ENCODE peak calls at places on chromosomes 2 and 18, in seven cellular contexts. P is pancreas; B is NT2/D1; J is CD8-positive, alpha-beta T cell; R is transverse colon; W is effector memory CD4-positive, alpha-beta T cell; S is uterus. T is an unnamed sample.

GRCh38 chr2:65121-65520 is 18.8 kb upstream of the FAM110C start:
- DNase-seq in R (no peak), B (no peak), S (no peak), W (no peak), P (no peak), J (no peak), T (no peak)

GRCh38 chr2:157620956-157621355 is 7.7 kb downstream of the ACVR1C start:
- DNase-seq in P (no peak), B (no peak), S (no peak), J (no peak), R (no peak), W (no peak), T (no peak)

GRCh38 chr2:20444993-20445910 is 1.6 kb upstream of the RHOB start:
- DNase-seq in W (no peak), S (no peak), P (no peak), R (peak; percentile 8), J (no peak), B (no peak), T (no peak)

GRCh38 chr2:196170202-196170680 is 1.1 kb downstream of the STK17B start:
- DNase-seq in R (peak; percentile 56), B (no peak), P (peak; percentile 28), W (no peak), J (no peak), S (no peak), T (peak; percentile 18)

GRCh38 chr2:10447300-10448207 is 573 bp downstream of the ODC1 start:
- DNase-seq in P (peak; percentile 77), W (no peak), R (peak; percentile 69), J (no peak), S (no peak), B (peak; percentile 30), T (no peak)

GRCh38 chr18:31977270-31977872 is 34.4 kb upstream of the TRAPPC8 start:
- DNase-seq in W (no peak), P (peak; percentile 37), S (no peak), B (peak; percentile 55), J (no peak), R (peak; percentile 18), T (peak; percentile 21)

GRCh38 chr2:208101716-208102631 is 22.4 kb downstream of the CRYGD start:
- DNase-seq in B (no peak), W (no peak), P (no peak), R (no peak), S (no peak), J (no peak), T (no peak)

GRCh38 chr2:19670303-19670702 is 231.5 kb downstream of the TTC32 start:
- DNase-seq in W (no peak), S (no peak), J (no peak), P (no peak), R (no peak), B (no peak), T (no peak)

GRCh38 chr18:64094210-64094609 is 54.7 kb downstream of the LINC00305 start:
- DNase-seq in W (no peak), S (no peak), R (no peak), B (no peak), P (no peak), J (no peak), T (no peak)

GRCh38 chr2:46805401-46805951 is 110.1 kb downstream of the MCFD2 start:
- DNase-seq in P (no peak), B (no peak), W (no peak), J (no peak), S (no peak), R (no peak), T (no peak)

GRCh38 chr2:219175928-219176817 is 552 bp downstream of the CNPPD1 start:
- DNase-seq in W (no peak), R (peak; percentile 74), S (no peak), J (no peak), P (no peak), B (no peak), T (peak; percentile 36)

GRCh38 chr2:138275881-138276280 is 225.7 kb upstream of the SPOPL start:
- DNase-seq in R (no peak), P (no peak), J (no peak), B (no peak), S (no peak), W (no peak), T (no peak)

GRCh38 chr2:207217442-207217841 is 51.7 kb upstream of the KLF7 start:
- DNase-seq in J (no peak), P (no peak), S (no peak), R (no peak), B (no peak), W (no peak), T (no peak)

GRCh38 chr18:34659579-34660517 is 50.2 kb upstream of the DTNA start:
- DNase-seq in P (peak; percentile 91), R (peak; percentile 73), W (no peak), S (peak; percentile 79), B (peak; percentile 74), J (no peak), T (no peak)

GRCh38 chr2:14899621-14900414 is 267.3 kb downstream of the LRATD1 start:
- DNase-seq in J (no peak), R (no peak), B (no peak), P (peak; percentile 53), W (no peak), S (no peak), T (no peak)

GRCh38 chr18:43531438-43531837 is 254.1 kb upstream of the SYT4 start:
- DNase-seq in R (no peak), S (no peak), W (no peak), B (no peak), P (no peak), J (no peak), T (no peak)

GRCh38 chr2:104872866-104873688 is 19.2 kb downstream of the POU3F3 start:
- DNase-seq in J (no peak), S (no peak), R (peak; percentile 70), P (peak; percentile 71), B (no peak), W (no peak), T (no peak)

GRCh38 chr2:71669628-71670429 is 216.5 kb downstream of the DYSF start:
- DNase-seq in B (no peak), S (no peak), W (no peak), R (no peak), P (no peak), J (no peak), T (no peak)

GRCh38 chr18:37322497-37323035 is 243.0 kb downstream of the CELF4 start:
- DNase-seq in B (peak; percentile 35), J (no peak), S (peak; percentile 24), P (peak; percentile 45), W (no peak), R (peak; percentile 17), T (no peak)

GRCh38 chr18:2787225-2787624 is 59.6 kb upstream of the EMILIN2 start:
- DNase-seq in B (no peak), W (no peak), P (no peak), R (no peak), J (no peak), S (no peak), T (no peak)

GRCh38 chr2:144431384-144431783 is 88.5 kb downstream of the ZEB2 start:
- DNase-seq in S (no peak), J (no peak), R (no peak), P (no peak), W (no peak), B (peak; percentile 42), T (no peak)

GRCh38 chr2:120317916-120318315 is 28.0 kb upstream of the INHBB start:
- DNase-seq in S (no peak), W (no peak), J (no peak), B (no peak), R (no peak), P (no peak), T (no peak)

GRCh38 chr2:31344447-31344846 is 70.1 kb downstream of the XDH start:
- DNase-seq in J (no peak), B (no peak), P (no peak), R (no peak), S (no peak), W (no peak), T (no peak)

GRCh38 chr2:65073879-65074565 is 17.8 kb downstream of the CEP68 start:
- DNase-seq in J (no peak), P (no peak), W (no peak), S (no peak), B (no peak), R (no peak), T (no peak)

GRCh38 chr2:65070856-65071255 is 14.6 kb downstream of the CEP68 start:
- DNase-seq in R (no peak), S (no peak), P (no peak), J (no peak), B (no peak), W (no peak), T (no peak)

GRCh38 chr2:65070172-65070830 is 14.1 kb downstream of the CEP68 start:
- DNase-seq in B (no peak), W (no peak), S (no peak), J (no peak), R (peak; percentile 64), P (peak; percentile 15), T (no peak)

GRCh38 chr2:65071499-65072180 is 15.4 kb downstream of the CEP68 start:
- DNase-seq in R (no peak), B (no peak), P (peak; percentile 61), S (no peak), J (no peak), W (no peak), T (no peak)

GRCh38 chr2:65072181-65072970 is 16.2 kb downstream of the CEP68 start:
- DNase-seq in R (no peak), W (no peak), P (no peak), J (no peak), S (no peak), B (no peak), T (no peak)
- H3K9me3 ChIP-seq in R (no peaks in the 10 kb centered on the region), W (no peaks in the 10 kb centered on the region), P (no peaks in the 10 kb centered on the region), J (no peaks in the 10 kb centered on the region), S (no peaks in the 10 kb centered on the region), B (no peaks in the 10 kb centered on the region), T (no peaks in the 10 kb centered on the region)

DNA sequence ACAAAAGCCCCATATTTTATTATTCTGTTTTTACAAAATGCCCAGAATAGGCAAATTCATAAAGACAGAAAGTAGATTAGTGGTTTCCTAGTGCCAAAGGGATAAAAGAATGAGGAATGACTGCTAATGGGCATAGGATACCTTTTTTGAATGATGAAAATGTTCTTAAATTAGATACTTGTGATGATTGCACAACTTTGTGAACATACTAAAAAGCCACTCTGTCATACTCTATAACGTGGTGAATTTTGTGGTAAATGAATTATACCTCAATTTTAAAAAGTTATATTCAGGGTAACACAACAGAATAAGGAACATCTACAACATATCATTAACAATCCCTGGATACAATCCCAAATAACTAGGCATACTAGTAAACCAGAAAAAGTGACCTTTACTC is 9.1 kb upstream of the FBLN7 start:
- DNase-seq in S (no peak), W (no peak), B (no peak), P (no peak), R (no peak), J (no peak), T (no peak)
- H3K9me3 ChIP-seq in S (no peaks in the 10 kb centered on the region), W (peaks cover 3% of the 10 kb centered on the region), B (peaks cover 20% of the 10 kb centered on the region), P (no peaks in the 10 kb centered on the region), R (no peaks in the 10 kb centered on the region), J (no peaks in the 10 kb centered on the region), T (no peaks in the 10 kb centered on the region)

DNA sequence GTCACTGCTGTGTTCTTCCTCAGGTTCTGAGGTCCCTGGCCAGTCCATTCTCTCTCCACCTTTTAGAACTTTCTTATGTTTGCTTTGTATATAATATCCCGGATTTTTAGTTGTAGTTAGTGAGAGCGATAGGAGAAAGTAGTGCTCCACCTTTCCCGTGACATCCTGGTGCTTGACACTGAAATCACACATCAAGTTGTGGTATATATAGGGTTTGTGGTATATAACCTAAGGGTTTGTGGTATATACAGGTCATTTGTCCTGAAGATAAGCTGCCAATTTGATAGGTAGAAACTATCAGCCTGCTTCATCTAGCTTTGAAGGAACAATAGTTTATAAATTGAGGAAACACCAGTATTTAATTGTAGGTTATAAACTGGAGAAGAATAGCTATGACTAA is 13.1 kb downstream of the ZNF892 start:
- DNase-seq in W (no peak), B (no peak), J (no peak), P (no peak), S (no peak), R (no peak), T (no peak)
- H3K9me3 ChIP-seq in W (peaks cover 50% of the 10 kb centered on the region), B (peaks cover 98% of the 10 kb centered on the region), J (peaks cover 43% of the 10 kb centered on the region), P (peaks cover 4% of the 10 kb centered on the region), S (no peaks in the 10 kb centered on the region), R (peaks cover 88% of the 10 kb centered on the region), T (peaks cover 40% of the 10 kb centered on the region)

GRCh38 chr18:78571831-78572347 is 407.7 kb upstream of the SALL3 start:
- DNase-seq in R (no peak), W (no peak), S (no peak), J (no peak), P (no peak), B (no peak), T (no peak)
- H3K9me3 ChIP-seq in R (peaks cover 13% of the 10 kb centered on the region), W (peaks cover 5% of the 10 kb centered on the region), S (no peaks in the 10 kb centered on the region), J (no peaks in the 10 kb centered on the region), P (no peaks in the 10 kb centered on the region), B (peaks cover 37% of the 10 kb centered on the region), T (no peaks in the 10 kb centered on the region)